ENCODE peak calls at places on chromosomes 12 and 14, in nine cellular contexts. T, X, N, F, L, C, V, M and I are unnamed samples.

GRCh38 chr12:83954071-83954789 is 958.4 kb downstream of the SLC6A15 start:
- DNase-seq in L (no peak), V (no peak), F (no peak), M (no peak), X (no peak), T (no peak), C (no peak), N (no peak), I (no peak)

GRCh38 chr14:36508418-36509051 is 11.5 kb downstream of the NKX2-1 start:
- DNase-seq in T (no peak), X (no peak), F (no peak), C (no peak), L (no peak), V (no peak), M (no peak), N (no peak), I (no peak)

GRCh38 chr12:53770281-53770680 is 18.5 kb upstream of the CISTR start:
- DNase-seq in L (peak; percentile 67), T (no peak), C (no peak), M (no peak), F (peak; percentile 21), V (peak; percentile 51), N (no peak), X (peak; percentile 72), I (no peak)

GRCh38 chr14:50050171-50050570 is 66.2 kb downstream of the VCPKMT start:
- DNase-seq in M (no peak), F (no peak), C (no peak), N (no peak), X (no peak), L (no peak), T (no peak), V (no peak), I (no peak)

GRCh38 chr12:34597548-34598351 is 575.5 kb downstream of the ALG10 start:
- DNase-seq in F (no peak), X (no peak), M (no peak), T (no peak), C (no peak), V (no peak), L (no peak), N (no peak), I (peak; percentile 21)

GRCh38 chr12:120996133-120996746 is 17.9 kb downstream of the HNF1A start:
- DNase-seq in V (no peak), M (no peak), L (no peak), N (no peak), F (no peak), X (no peak), C (no peak), T (no peak), I (no peak)

GRCh38 chr12:60184096-60184495 is 588.3 kb downstream of the SLC16A7 start:
- DNase-seq in N (no peak), L (no peak), C (no peak), F (no peak), V (no peak), X (no peak), M (no peak), T (no peak), I (no peak)

GRCh38 chr14:90831821-90832220 is 15.6 kb upstream of the TTC7B start:
- DNase-seq in T (no peak), N (no peak), M (no peak), L (no peak), C (no peak), F (no peak), V (no peak), X (no peak), I (no peak)

GRCh38 chr14:97166497-97166896 is 369.3 kb downstream of the VRK1 start:
- DNase-seq in C (no peak), L (no peak), F (no peak), V (no peak), X (peak; percentile 36), T (no peak), M (no peak), N (no peak), I (no peak)

GRCh38 chr14:51069065-51069464 is 25.8 kb downstream of the TRIM9 start:
- DNase-seq in C (no peak), T (no peak), V (no peak), F (no peak), X (no peak), M (no peak), L (no peak), N (no peak), I (no peak)

GRCh38 chr12:642633-643477 is 20.4 kb downstream of the NINJ2 start:
- DNase-seq in V (peak; percentile 19), N (no peak), L (peak; percentile 78), M (peak; percentile 68), T (peak; percentile 71), F (peak; percentile 82), C (peak; percentile 59), X (peak; percentile 86), I (no peak)

GRCh38 chr14:65622703-65623102 is 210.2 kb downstream of the FUT8 start:
- DNase-seq in X (no peak), C (no peak), T (no peak), F (no peak), V (no peak), L (no peak), N (no peak), M (no peak), I (no peak)

GRCh38 chr12:94560416-94561221 is 89.7 kb downstream of the TMCC3 start:
- DNase-seq in V (no peak), T (no peak), C (peak; percentile 3), M (no peak), N (peak; percentile 22), X (peak; percentile 82), F (peak; percentile 21), L (peak; percentile 21), I (no peak)

GRCh38 chr14:80266930-80267329 is 55.6 kb upstream of the DIO2 start:
- DNase-seq in M (no peak), V (no peak), N (no peak), C (no peak), F (no peak), X (no peak), L (no peak), T (no peak), I (no peak)

GRCh38 chr14:68557648-68558047 is 235.2 kb downstream of the ZFP36L1 start:
- DNase-seq in M (no peak), T (no peak), L (no peak), F (no peak), C (no peak), N (no peak), V (no peak), X (no peak), I (peak; percentile 16)